ENCODE peak calls at places on chromosomes 11 and 22, in seven cellular contexts. N is cardiac fibroblast, O is IMR-90, Z is lung, J is psoas muscle, E is OCI-LY7, M is PC-3. I is an unnamed sample.

GRCh38 chr11:47236482-47236881 is 12.1 kb downstream of the ACP2 start:
- DNase-seq in O (peak; percentile 68), E (no peak), N (peak; percentile 21), Z (no peak), M (peak; percentile 52), J (no peak), I (peak; percentile 25)

GRCh38 chr22:22840778-22841177 is 46.8 kb upstream of the IGLL5 start:
- DNase-seq in J (no peak), Z (no peak), E (no peak), M (no peak), O (no peak), N (no peak), I (no peak)

GRCh38 chr11:44565746-44566558 is 489 bp downstream of the CD82 start:
- DNase-seq in Z (no peak), O (no peak), J (no peak), M (no peak), E (peak; percentile 11), N (no peak), I (no peak)

GRCh38 chr11:115930886-115931537 is 426.8 kb upstream of the CADM1 start:
- DNase-seq in M (no peak), Z (no peak), J (no peak), O (no peak), N (no peak), E (peak; percentile 81), I (no peak)

GRCh38 chr22:30753701-30754100 is 59.0 kb downstream of the OSBP2 start:
- DNase-seq in M (no peak), E (no peak), J (no peak), N (no peak), O (no peak), Z (no peak), I (no peak)

GRCh38 chr11:133300666-133301065 is 231.6 kb downstream of the OPCML start:
- DNase-seq in M (no peak), Z (no peak), E (no peak), N (no peak), J (no peak), O (no peak), I (no peak)

GRCh38 chr11:27183672-27184457 is 143.2 kb downstream of the BBOX1 start:
- DNase-seq in E (peak; percentile 64), O (peak; percentile 72), J (no peak), N (peak; percentile 85), M (peak; percentile 71), Z (no peak), I (peak; percentile 87)

GRCh38 chr22:44475706-44476105 is 22.3 kb downstream of the RTL6 start:
- DNase-seq in Z (no peak), N (no peak), M (no peak), E (no peak), J (no peak), O (no peak), I (no peak)

GRCh38 chr11:124075841-124076571 is 34.9 kb upstream of the OR10G7 start:
- DNase-seq in O (no peak), E (no peak), Z (no peak), J (peak; percentile 23), N (no peak), M (no peak), I (no peak)

GRCh38 chr22:36787594-36787993 is 11.7 kb upstream of the IFT27 start:
- DNase-seq in E (no peak), O (no peak), Z (no peak), J (no peak), M (no peak), N (no peak), I (no peak)

GRCh38 chr11:72625746-72626636 is 48.2 kb downstream of the PDE2A start:
- DNase-seq in N (peak; percentile 75), J (peak; percentile 55), M (no peak), Z (no peak), O (peak; percentile 27), E (no peak), I (peak; percentile 10)

GRCh38 chr22:36386900-36387663 is 685 bp downstream of the MYH9 start:
- DNase-seq in N (no peak), J (peak; percentile 78), M (no peak), O (no peak), Z (peak; percentile 81), E (peak; percentile 76), I (no peak)

GRCh38 chr22:47859891-47860290 is 1097.4 kb downstream of the TBC1D22A start:
- DNase-seq in Z (no peak), E (no peak), N (no peak), M (no peak), O (no peak), J (no peak), I (no peak)

GRCh38 chr22:37176464-37177061 is 11.5 kb downstream of the C1QTNF6 start:
- DNase-seq in E (no peak), Z (no peak), N (peak; percentile 89), J (peak; percentile 69), O (peak; percentile 78), M (no peak), I (peak; percentile 86)

GRCh38 chr11:116502641-116503061 is 270.1 kb downstream of the BUD13 start:
- DNase-seq in E (no peak), O (no peak), N (no peak), J (peak; percentile 26), M (no peak), Z (no peak), I (no peak)

GRCh38 chr11:45178223-45178622 is 31.8 kb downstream of the PRDM11 start:
- DNase-seq in E (no peak), Z (no peak), J (no peak), N (no peak), O (no peak), M (no peak), I (no peak)

GRCh38 chr11:7683571-7683970 is 10.3 kb upstream of the CYB5R2 start:
- DNase-seq in M (no peak), N (no peak), E (no peak), Z (no peak), O (no peak), J (no peak), I (no peak)

GRCh38 chr11:78325274-78325781 is 92.3 kb downstream of the GAB2 start:
- DNase-seq in N (no peak), E (no peak), Z (no peak), M (no peak), J (no peak), O (no peak), I (no peak)

GRCh38 chr11:77159219-77159936 is 31.3 kb downstream of the MYO7A start:
- DNase-seq in E (no peak), J (no peak), O (no peak), M (no peak), N (no peak), Z (no peak), I (no peak)

GRCh38 chr11:32713496-32713895 is 81.0 kb downstream of the CCDC73 start:
- DNase-seq in J (no peak), N (peak; percentile 16), M (peak; percentile 46), Z (no peak), E (peak; percentile 1), O (no peak), I (peak; percentile 33)
- TF ChIP-seq CTCF in J (peak; percentile 8), N (peak; percentile 33), M (peak; percentile 71), Z (no peak), E (peak; percentile 70), O (peak; percentile 34), I (peak; percentile 42)

DNA sequence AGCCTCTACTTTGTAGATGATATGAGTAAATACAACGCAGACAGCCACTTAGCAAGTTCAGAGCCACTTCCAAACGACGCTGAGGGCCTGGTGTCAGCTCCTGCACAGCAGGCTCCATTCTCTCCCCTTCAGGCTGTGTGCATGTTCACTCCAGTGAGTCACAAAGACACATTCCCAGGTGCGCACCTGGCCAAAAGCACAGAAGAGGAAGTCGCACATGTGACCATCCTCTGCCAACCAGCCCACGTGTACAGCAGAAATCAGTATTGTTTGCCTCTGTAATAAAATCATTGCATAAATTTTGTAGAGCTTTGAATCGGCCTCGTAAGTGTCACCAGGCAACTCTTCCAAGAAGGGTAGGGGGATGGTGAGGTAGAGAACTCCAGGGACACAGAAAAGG is 19.5 kb upstream of the TPH1 start:
- DNase-seq in Z (no peak), N (no peak), M (no peak), E (peak; percentile 83), J (no peak), O (no peak), I (no peak)
- H3K4me3 ChIP-seq in Z (no peak overlapping the region), N (no peak overlapping the region), M (no peak overlapping the region), E (no peak overlapping the region), J (no peak overlapping the region), O (no peak overlapping the region), I (no peak overlapping the region)

DNA sequence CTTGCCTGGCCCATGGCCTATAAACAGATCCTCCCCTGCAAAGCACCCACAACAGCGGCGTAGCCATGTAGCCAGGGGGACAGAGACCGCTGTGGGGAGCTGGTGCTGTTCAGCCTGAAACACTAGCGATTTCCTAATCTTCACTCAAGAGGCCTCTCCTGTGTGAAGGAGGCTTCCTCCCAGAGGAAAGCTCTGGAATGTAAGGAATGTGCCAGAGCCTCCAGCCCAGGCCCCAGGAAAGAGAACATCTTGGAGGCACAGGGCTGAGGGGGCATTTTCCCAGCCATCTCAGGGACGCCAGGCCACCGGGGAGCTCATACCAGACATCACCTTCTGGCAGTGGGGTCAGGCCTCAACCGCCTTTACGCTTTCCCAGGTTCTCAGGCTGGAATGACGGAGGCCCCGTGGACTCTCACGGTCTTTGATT is 24.0 kb downstream of the MIAT start:
- DNase-seq in N (peak; percentile 95), E (no peak), O (peak; percentile 67), Z (peak; percentile 76), J (no peak), M (no peak), I (peak; percentile 72)
- TF ChIP-seq CTCF in N (no peak), E (no peak), O (no peak), Z (no peak), J (no peak), M (no peak), I (no peak)

GRCh38 chr22:19871845-19872778 is 17.4 kb upstream of the GNB1L start:
- DNase-seq in J (no peak), M (no peak), O (no peak), Z (no peak), E (no peak), N (no peak), I (no peak)

GRCh38 chr22:19870153-19871022 is 15.7 kb upstream of the GNB1L start:
- DNase-seq in E (no peak), O (no peak), M (no peak), J (peak; percentile 13), Z (no peak), N (no peak), I (no peak)

GRCh38 chr22:19872779-19873137 is 18.1 kb upstream of the GNB1L start:
- DNase-seq in O (no peak), M (no peak), N (no peak), E (no peak), Z (no peak), J (peak; percentile 10), I (no peak)

GRCh38 chr22:19869497-19870152 is 15.0 kb upstream of the GNB1L start:
- DNase-seq in N (no peak), O (no peak), M (no peak), E (no peak), Z (no peak), J (no peak), I (no peak)

DNA sequence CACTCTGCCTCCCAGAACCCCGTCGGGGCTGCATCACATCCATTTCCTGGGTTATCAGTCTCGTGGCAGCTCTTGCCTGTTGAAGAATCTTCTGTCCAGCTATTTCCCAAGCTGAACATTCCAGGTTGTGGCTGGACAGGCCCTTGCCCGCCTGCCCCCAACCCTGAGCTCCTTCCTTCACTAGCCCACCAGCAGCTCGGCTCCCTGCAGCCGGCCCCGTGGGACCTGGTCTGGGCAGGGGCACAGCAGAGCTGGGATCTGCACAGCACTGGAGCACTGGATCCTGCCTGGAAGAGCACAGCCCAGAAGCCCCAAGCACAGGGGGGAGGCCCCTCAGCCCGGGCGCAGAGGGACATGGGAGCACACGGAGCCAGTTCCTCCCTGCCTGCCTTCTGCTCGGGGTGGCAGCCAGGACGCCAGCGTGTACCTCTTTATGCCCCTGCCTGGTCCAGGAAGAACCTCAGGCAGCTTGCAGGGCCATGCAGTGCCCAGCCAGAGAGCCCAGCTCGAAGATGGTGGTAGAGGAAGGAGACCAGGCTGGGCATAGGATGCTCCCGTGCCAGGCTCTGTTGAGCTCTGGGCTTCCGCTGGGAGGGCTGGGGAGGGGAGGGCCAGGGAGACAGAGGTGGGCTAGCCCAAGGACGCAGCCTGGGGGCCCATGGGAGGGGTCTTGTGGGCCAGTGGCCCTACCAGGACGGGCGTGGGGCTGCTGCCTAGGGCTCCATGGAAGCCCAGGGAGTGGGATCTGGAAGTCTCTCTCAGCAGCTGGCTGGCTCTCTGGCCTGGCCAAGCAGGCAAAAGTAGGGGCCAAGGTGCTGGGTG is 16.6 kb upstream of the GNB1L start:
- DNase-seq in N (no peak), M (no peak), Z (no peak), O (no peak), E (no peak), J (no peak), I (no peak)
- H3K4me3 ChIP-seq in N (no peak overlapping the region), M (no peak overlapping the region), Z (no peak overlapping the region), O (no peak overlapping the region), E (no peak overlapping the region), J (no peak overlapping the region), I (no peak overlapping the region)